ENCODE peak calls at places on chromosomes 13 and 19, in five cellular contexts. S is H1, W is WTC11, E is HEK293T, A is K562. R is an unnamed sample.

GRCh38 chr19:48244289-48244688 is 11.4 kb downstream of the CARD8 start:
- DNase-seq in S (no peak), W (no peak), E (no peak), A (no peak), R (no peak)

GRCh38 chr13:30816733-30817132 is 81.4 kb downstream of the ALOX5AP start:
- DNase-seq in S (no peak), W (no peak), E (no peak), A (no peak), R (no peak)

GRCh38 chr19:23509686-23510450 is 114.6 kb upstream of the ZNF91 start:
- DNase-seq in S (no peak), W (no peak), E (no peak), A (no peak), R (no peak)

GRCh38 chr13:93420887-93421286 is 194.3 kb downstream of the GPC6 start:
- DNase-seq in S (no peak), W (no peak), E (no peak), A (no peak), R (no peak)

GRCh38 chr13:61286148-61286745 is 129.4 kb downstream of the PCDH20 start:
- DNase-seq in S (peak; percentile 9), W (peak; percentile 54), E (peak; percentile 43), A (peak; percentile 2), R (peak; percentile 16)

GRCh38 chr13:34066344-34066743 is 248.4 kb downstream of the RFC3 start:
- DNase-seq in S (no peak), W (no peak), E (no peak), A (no peak), R (no peak)

GRCh38 chr19:51361228-51361627 is 5.0 kb downstream of the ETFB start:
- DNase-seq in S (no peak), W (no peak), E (no peak), A (no peak), R (no peak)

GRCh38 chr13:72104656-72105180 is 237.7 kb upstream of the DACH1 start:
- DNase-seq in S (no peak), W (no peak), E (no peak), A (no peak), R (no peak)

GRCh38 chr13:35014606-35015005 is 72.5 kb downstream of the NBEA start:
- DNase-seq in S (no peak), W (peak; percentile 15), E (no peak), A (no peak), R (no peak)

GRCh38 chr13:99991013-99991805 is 9.6 kb downstream of the ZIC2 start:
- DNase-seq in S (no peak), W (peak; percentile 46), E (no peak), A (no peak), R (no peak)

GRCh38 chr13:91017031-91017668 is 330.3 kb upstream of the MIR17HG start:
- DNase-seq in S (peak; percentile 31), W (peak; percentile 63), E (peak; percentile 89), A (peak; percentile 90), R (peak; percentile 34)

GRCh38 chr13:93199856-93200255 is 26.8 kb upstream of the GPC6 start:
- DNase-seq in S (no peak), W (no peak), E (no peak), A (no peak), R (no peak)

GRCh38 chr13:32153056-32153455 is 121.5 kb downstream of the FRY start:
- DNase-seq in S (no peak), W (no peak), E (no peak), A (no peak), R (no peak)

GRCh38 chr13:43805071-43805468 is 18.3 kb upstream of the ENOX1 start:
- DNase-seq in S (no peak), W (no peak), E (no peak), A (no peak), R (peak; percentile 81)

GRCh38 chr19:18397242-18398202 is at the start of gene LRRC25:
- DNase-seq in S (no peak), W (peak; percentile 89), E (no peak), A (peak; percentile 75), R (no peak)

GRCh38 chr13:97028441-97029299 is 34.4 kb upstream of the OXGR1 start:
- DNase-seq in S (no peak), W (peak; percentile 58), E (peak; percentile 61), A (peak; percentile 37), R (peak; percentile 42)

GRCh38 chr13:93984876-93985275 is 494.6 kb downstream of the DCT start:
- DNase-seq in S (no peak), W (peak; percentile 15), E (no peak), A (no peak), R (no peak)

GRCh38 chr19:28020631-28021315 is 1192.2 kb downstream of the UQCRFS1 start:
- DNase-seq in S (no peak), W (no peak), E (no peak), A (no peak), R (no peak)

GRCh38 chr13:30165791-30166190 is 141.6 kb downstream of the KATNAL1 start:
- DNase-seq in S (no peak), W (no peak), E (no peak), A (no peak), R (no peak)

GRCh38 chr13:99237981-99238662 is 20.1 kb downstream of the GPR18 start:
- DNase-seq in S (no peak), W (no peak), E (no peak), A (no peak), R (no peak)

GRCh38 chr13:42707003-42707402 is 74.4 kb upstream of the FAM216B start:
- DNase-seq in S (no peak), W (no peak), E (no peak), A (no peak), R (no peak)

DNA sequence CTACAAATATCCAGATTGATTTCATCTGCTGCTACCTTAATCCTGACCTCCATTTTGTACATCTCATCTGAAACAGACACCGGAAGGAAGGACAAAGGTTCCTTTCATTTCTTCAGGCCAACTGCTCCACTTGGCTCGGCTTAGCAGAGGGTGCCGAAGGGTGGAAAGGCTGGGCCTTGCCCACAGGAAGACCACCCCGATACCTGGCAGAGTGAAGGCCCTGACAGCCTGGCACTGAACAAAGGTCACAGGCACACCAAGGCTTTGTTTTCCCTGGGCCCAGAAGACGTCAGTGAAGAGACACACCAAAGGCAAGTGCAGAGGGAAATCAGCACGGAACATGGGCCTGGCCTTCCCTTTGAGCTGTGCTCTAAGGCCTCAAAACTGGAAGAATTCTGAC is 71.5 kb downstream of the LATS2 start:
- DNase-seq in S (no peak), W (no peak), E (no peak), A (no peak), R (no peak)
- TF ChIP-seq SP1 in S (no peak), W (no peak), E (no peak), A (no peak), R (no peak)

DNA sequence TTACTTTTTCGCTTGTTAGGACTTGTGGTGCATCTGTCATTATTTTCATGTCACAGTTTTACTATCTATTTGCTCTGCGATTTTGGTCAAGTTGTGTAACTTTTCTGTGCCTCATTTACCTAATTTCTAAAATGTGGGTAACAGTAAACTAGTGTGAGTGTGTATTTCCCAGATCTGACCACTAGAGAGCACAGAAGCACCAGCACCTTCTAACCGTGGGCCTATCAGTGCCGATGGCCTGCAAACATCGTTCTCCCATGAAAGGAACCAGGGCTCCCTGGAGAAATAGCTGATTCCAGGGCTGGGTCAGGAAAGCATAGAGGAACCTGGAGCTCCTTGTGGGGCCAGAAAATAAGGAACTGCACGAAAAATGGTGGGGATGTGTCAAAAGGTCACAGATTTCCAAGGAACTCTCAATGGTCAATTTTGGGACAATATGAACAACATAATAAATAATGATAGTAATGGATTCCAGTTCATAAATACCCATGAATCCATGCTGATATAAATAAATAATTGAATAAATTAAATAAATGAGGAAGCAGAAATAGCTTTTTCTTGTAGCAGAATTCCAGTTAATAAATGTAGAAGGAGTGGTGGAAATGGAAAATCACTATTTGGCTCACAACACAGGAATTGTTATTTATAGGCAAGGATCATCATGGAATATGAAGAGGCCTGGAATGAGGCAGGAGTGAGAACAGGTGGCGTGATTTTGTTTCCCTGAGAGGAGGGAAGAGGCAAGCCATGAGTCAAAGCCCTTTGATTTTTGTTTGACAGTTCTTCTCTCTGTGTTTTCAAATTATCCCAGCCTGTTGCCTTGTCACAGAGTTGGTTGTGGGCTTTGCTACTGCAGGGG is 31.1 kb downstream of the CEACAM8 start:
- DNase-seq in S (no peak), W (peak; percentile 56), E (peak; percentile 62), A (peak; percentile 45), R (peak; percentile 43)
- TF ChIP-seq SP1 in S (no peak), W (no peak), E (no peak), A (no peak), R (no peak)

DNA sequence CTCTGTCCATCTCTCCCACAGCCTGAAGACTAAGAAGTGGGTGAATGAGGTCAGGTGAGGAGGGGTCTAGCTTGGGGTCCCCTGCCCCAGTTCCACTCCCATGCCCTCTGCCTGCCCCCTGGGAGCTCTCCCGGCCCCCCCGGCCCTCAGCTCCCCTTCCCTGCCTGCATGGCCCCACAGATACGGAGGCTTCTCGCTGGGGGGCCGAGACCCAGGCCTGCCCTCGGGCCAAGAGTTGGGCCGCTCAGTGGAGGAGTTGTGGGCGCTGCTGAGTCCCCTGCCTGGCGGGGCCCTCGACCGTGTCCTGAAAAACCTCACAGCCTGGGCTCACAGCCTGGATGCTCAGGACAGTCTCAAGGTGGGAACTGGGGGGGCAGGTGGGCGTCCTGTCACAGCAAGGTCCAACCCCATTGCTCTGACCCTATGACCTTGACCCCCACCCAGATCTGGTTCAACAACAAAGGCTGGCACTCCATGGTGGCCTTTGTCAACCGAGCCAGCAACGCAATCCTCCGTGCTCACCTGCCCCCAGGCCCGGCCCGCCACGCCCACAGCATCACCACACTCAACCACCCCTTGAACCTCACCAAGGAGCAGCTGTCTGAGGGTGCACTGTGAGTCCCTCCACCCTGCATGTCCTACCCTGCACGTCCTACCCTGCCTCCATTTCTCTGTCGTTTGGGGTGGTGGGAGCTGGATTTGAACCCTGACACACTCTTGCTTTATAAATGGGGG is 10.9 kb upstream of the ARHGAP45 start:
- DNase-seq in S (no peak), W (no peak), E (no peak), A (no peak), R (no peak)
- TF ChIP-seq SP1 in S (no peak), W (no peak), E (no peak), A (no peak), R (no peak)

GRCh38 chr13:109387438-109387837 is 398.9 kb downstream of the IRS2 start:
- DNase-seq in S (no peak), W (no peak), E (no peak), A (no peak), R (no peak)

GRCh38 chr13:109381546-109382180 is 404.7 kb downstream of the IRS2 start:
- DNase-seq in S (no peak), W (no peak), E (no peak), A (no peak), R (no peak)

GRCh38 chr13:109385161-109385560 is 401.2 kb downstream of the IRS2 start:
- DNase-seq in S (no peak), W (no peak), E (no peak), A (no peak), R (no peak)

GRCh38 chr13:109380457-109380856 is 405.9 kb downstream of the IRS2 start:
- DNase-seq in S (no peak), W (no peak), E (no peak), A (no peak), R (no peak)

DNA sequence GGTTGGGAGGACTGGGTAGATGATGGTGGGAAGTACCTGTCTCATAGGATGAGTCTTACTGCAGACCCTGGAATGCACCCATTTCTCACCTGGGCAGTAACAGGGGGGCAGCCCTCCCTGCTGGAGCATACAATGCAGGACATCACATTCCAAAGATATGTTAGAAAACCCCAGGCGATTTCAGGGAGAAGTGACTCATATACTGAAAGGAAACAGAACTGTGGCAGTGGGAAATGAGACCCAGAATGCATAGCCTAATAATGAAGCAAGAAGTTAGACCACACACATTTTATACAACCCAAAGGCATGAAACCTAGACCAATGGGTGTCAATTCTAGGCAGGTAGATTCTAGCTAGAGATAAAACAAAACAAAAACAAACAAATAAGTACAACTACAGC is 402.7 kb downstream of the IRS2 start:
- DNase-seq in S (no peak), W (no peak), E (no peak), A (no peak), R (no peak)
- TF ChIP-seq SP1 in S (no peak), W (no peak), E (no peak), A (no peak), R (no peak)